ENCODE peak calls at places on chromosome 1, in eight cellular contexts. One of them, this sample, is unnamed.

GRCh38 chr1:169240449-169241242 is 127.0 kb downstream of the NME7 start:
- DNase-seq in DMS153: no peak
- DNase-seq in right lobe of liver: no peak
- DNase-seq in foreskin fibroblast: peak; percentile 30
- DNase-seq in transverse colon: no peak
- DNase-seq in mammary epithelial cell: peak; percentile 42
- DNase-seq in NCI-H2107: no peak
- DNase-seq in IMR-90: peak; percentile 44
- DNase-seq in this sample: no peak

GRCh38 chr1:226407199-226407496 is 745 bp downstream of the PARP1 start:
- DNase-seq in DMS153: no peak
- DNase-seq in right lobe of liver: no peak
- DNase-seq in foreskin fibroblast: no peak
- DNase-seq in transverse colon: no peak
- DNase-seq in mammary epithelial cell: no peak
- DNase-seq in NCI-H2107: no peak
- DNase-seq in IMR-90: no peak
- DNase-seq in this sample: no peak

GRCh38 chr1:55184859-55185258 is 30.3 kb downstream of the USP24 start:
- DNase-seq in DMS153: no peak
- DNase-seq in right lobe of liver: no peak
- DNase-seq in foreskin fibroblast: no peak
- DNase-seq in transverse colon: no peak
- DNase-seq in mammary epithelial cell: no peak
- DNase-seq in NCI-H2107: no peak
- DNase-seq in IMR-90: no peak
- DNase-seq in this sample: no peak

GRCh38 chr1:157955860-157956259 is 37.6 kb upstream of the KIRREL1 start:
- DNase-seq in DMS153: no peak
- DNase-seq in right lobe of liver: no peak
- DNase-seq in foreskin fibroblast: no peak
- DNase-seq in transverse colon: no peak
- DNase-seq in mammary epithelial cell: no peak
- DNase-seq in NCI-H2107: no peak
- DNase-seq in IMR-90: no peak
- DNase-seq in this sample: no peak

GRCh38 chr1:163195728-163196448 is 6.8 kb downstream of the RGS5 start:
- DNase-seq in DMS153: no peak
- DNase-seq in right lobe of liver: no peak
- DNase-seq in foreskin fibroblast: peak; percentile 27
- DNase-seq in transverse colon: no peak
- DNase-seq in mammary epithelial cell: no peak
- DNase-seq in NCI-H2107: no peak
- DNase-seq in IMR-90: peak; percentile 67
- DNase-seq in this sample: no peak

GRCh38 chr1:30795026-30795425 is 37.5 kb upstream of the LAPTM5 start:
- DNase-seq in DMS153: no peak
- DNase-seq in right lobe of liver: peak; percentile 21
- DNase-seq in foreskin fibroblast: peak; percentile 53
- DNase-seq in transverse colon: no peak
- DNase-seq in mammary epithelial cell: no peak
- DNase-seq in NCI-H2107: no peak
- DNase-seq in IMR-90: no peak
- DNase-seq in this sample: no peak

GRCh38 chr1:203797948-203798347 is 2.5 kb downstream of the ZBED6 start:
- DNase-seq in DMS153: no peak
- DNase-seq in right lobe of liver: no peak
- DNase-seq in foreskin fibroblast: peak; percentile 57
- DNase-seq in transverse colon: peak; percentile 19
- DNase-seq in mammary epithelial cell: peak; percentile 67
- DNase-seq in NCI-H2107: no peak
- DNase-seq in IMR-90: no peak
- DNase-seq in this sample: no peak

GRCh38 chr1:166814611-166815010 is 24.7 kb upstream of the POGK start:
- DNase-seq in DMS153: no peak
- DNase-seq in right lobe of liver: no peak
- DNase-seq in foreskin fibroblast: no peak
- DNase-seq in transverse colon: no peak
- DNase-seq in mammary epithelial cell: peak; percentile 16
- DNase-seq in NCI-H2107: no peak
- DNase-seq in IMR-90: peak; percentile 37
- DNase-seq in this sample: no peak

GRCh38 chr1:38962560-38962959 is 20.9 kb upstream of the RHBDL2 start:
- DNase-seq in DMS153: no peak
- DNase-seq in right lobe of liver: peak; percentile 53
- DNase-seq in foreskin fibroblast: peak; percentile 81
- DNase-seq in transverse colon: no peak
- DNase-seq in mammary epithelial cell: no peak
- DNase-seq in NCI-H2107: no peak
- DNase-seq in IMR-90: peak; percentile 28
- DNase-seq in this sample: no peak